ENCODE peak calls at places on chromosome 19, in six cellular contexts. F, G, X, R, N and H are unnamed samples.

GRCh38 chr19:31340059-31341025 is 8.9 kb downstream of the TSHZ3 start:
- DNase-seq in F (peak; percentile 72), G (no peak), X (peak; percentile 13), R (no peak), N (no peak), H (no peak)

GRCh38 chr19:2604747-2605329 is 97.7 kb downstream of the GNG7 start:
- DNase-seq in F (no peak), G (no peak), X (no peak), R (no peak), N (no peak), H (no peak)

GRCh38 chr19:1102407-1103106 is 1.2 kb upstream of the GPX4 start:
- DNase-seq in F (peak; percentile 97), G (no peak), X (peak; percentile 100), R (no peak), N (peak; percentile 50), H (peak; percentile 76)

GRCh38 chr19:2775556-2776430 is 7.3 kb downstream of the SGTA start:
- DNase-seq in F (no peak), G (no peak), X (peak; percentile 77), R (peak; percentile 41), N (peak; percentile 30), H (no peak)

GRCh38 chr19:18274303-18274775 is at the start of gene IQCN:
- DNase-seq in F (no peak), G (no peak), X (no peak), R (no peak), N (no peak), H (no peak)

GRCh38 chr19:5645409-5645808 is 22.5 kb downstream of the SAFB start:
- DNase-seq in F (no peak), G (peak; percentile 51), X (no peak), R (no peak), N (no peak), H (no peak)

GRCh38 chr19:36257512-36257876 is 42.6 kb downstream of the ZNF146 start:
- DNase-seq in F (no peak), G (peak; percentile 16), X (no peak), R (no peak), N (no peak), H (no peak)

GRCh38 chr19:52592301-52592700 is 22.2 kb downstream of the ZNF701 start:
- DNase-seq in F (no peak), G (no peak), X (no peak), R (no peak), N (no peak), H (no peak)

GRCh38 chr19:34989248-34989797 is 10.8 kb upstream of the GRAMD1A start:
- DNase-seq in F (no peak), G (no peak), X (no peak), R (no peak), N (no peak), H (no peak)

GRCh38 chr19:49853852-49854849 is 3.2 kb downstream of the PTOV1 start:
- DNase-seq in F (no peak), G (no peak), X (no peak), R (no peak), N (no peak), H (no peak)

GRCh38 chr19:8926341-8926740 is 83.9 kb downstream of the MUC16 start:
- DNase-seq in F (no peak), G (no peak), X (no peak), R (no peak), N (no peak), H (no peak)

GRCh38 chr19:40633207-40633606 is 32.0 kb downstream of the LTBP4 start:
- DNase-seq in F (no peak), G (no peak), X (peak; percentile 74), R (no peak), N (no peak), H (no peak)

GRCh38 chr19:7870571-7871279 is 3.5 kb downstream of the PRR36 start:
- DNase-seq in F (no peak), G (peak; percentile 19), X (peak; percentile 60), R (peak; percentile 45), N (peak; percentile 89), H (peak; percentile 51)